ENCODE peak calls at places on chromosomes 1 and 21, in eight cellular contexts. G is RCC 7860, X is kidney glomerular epithelial cell, V is heart left ventricle, D is substantia nigra, K is amniotic stem cell, W is stromal cell of bone marrow, N is heart right ventricle. O is an unnamed sample.

GRCh38 chr1:153404768-153405167 is 11.6 kb upstream of the S100A7A start:
- DNase-seq in G (no peak), X (no peak), V (peak; percentile 76), D (no peak), K (no peak), W (no peak), N (peak; percentile 42), O (peak; percentile 40)

GRCh38 chr21:32426592-32427051 is 14.1 kb downstream of the EVA1C start:
- DNase-seq in G (no peak), X (peak; percentile 18), V (no peak), D (no peak), K (no peak), W (peak; percentile 54), N (no peak), O (no peak)

GRCh38 chr1:204418174-204419063 is 6.8 kb upstream of the PPP1R15B start:
- DNase-seq in G (peak; percentile 61), X (peak; percentile 37), V (no peak), D (no peak), K (no peak), W (no peak), N (no peak), O (no peak)

GRCh38 chr1:41953291-41953690 is 34.6 kb upstream of the HIVEP3 start:
- DNase-seq in G (no peak), X (no peak), V (no peak), D (no peak), K (no peak), W (no peak), N (no peak), O (no peak)

GRCh38 chr1:221076467-221076866 is 197.2 kb downstream of the HLX start:
- DNase-seq in G (no peak), X (no peak), V (no peak), D (no peak), K (no peak), W (no peak), N (no peak), O (no peak)

GRCh38 chr1:109557520-109557919 is 9.1 kb downstream of the GNAI3 start:
- DNase-seq in G (no peak), X (no peak), V (no peak), D (no peak), K (no peak), W (no peak), N (no peak), O (no peak)

GRCh38 chr1:156493749-156494148 is 6.8 kb downstream of the MEF2D start:
- DNase-seq in G (no peak), X (no peak), V (peak; percentile 34), D (no peak), K (no peak), W (no peak), N (no peak), O (no peak)

GRCh38 chr21:41133896-41134522 is 34.0 kb upstream of the BACE2 start:
- DNase-seq in G (peak; percentile 18), X (peak; percentile 51), V (no peak), D (no peak), K (no peak), W (peak; percentile 36), N (no peak), O (no peak)

GRCh38 chr21:45153358-45154318 is 79.3 kb downstream of the ADARB1 start:
- DNase-seq in G (no peak), X (no peak), V (peak; percentile 43), D (no peak), K (no peak), W (no peak), N (no peak), O (no peak)

GRCh38 chr1:204495078-204495753 is 611 bp upstream of the PIK3C2B start:
- DNase-seq in G (no peak), X (no peak), V (no peak), D (no peak), K (no peak), W (no peak), N (no peak), O (no peak)

GRCh38 chr1:210239295-210240155 is 6.9 kb downstream of the SERTAD4 start:
- DNase-seq in G (peak; percentile 60), X (peak; percentile 88), V (no peak), D (no peak), K (peak; percentile 23), W (peak; percentile 71), N (no peak), O (no peak)

GRCh38 chr1:232368821-232369321 is 261.1 kb downstream of the SIPA1L2 start:
- DNase-seq in G (no peak), X (no peak), V (no peak), D (no peak), K (no peak), W (no peak), N (no peak), O (no peak)

GRCh38 chr1:47841356-47841755 is 155.8 kb downstream of the TRABD2B start:
- DNase-seq in G (no peak), X (no peak), V (no peak), D (no peak), K (no peak), W (no peak), N (no peak), O (no peak)

GRCh38 chr1:32798191-32798590 is 19.0 kb downstream of the YARS1 start:
- DNase-seq in G (no peak), X (no peak), V (no peak), D (no peak), K (peak; percentile 71), W (no peak), N (no peak), O (no peak)

GRCh38 chr1:38217316-38217715 is 170.7 kb upstream of the POU3F1 start:
- DNase-seq in G (no peak), X (no peak), V (no peak), D (no peak), K (no peak), W (no peak), N (no peak), O (peak; percentile 25)

GRCh38 chr1:58183286-58183685 is 363.2 kb downstream of the OMA1 start:
- DNase-seq in G (no peak), X (no peak), V (no peak), D (no peak), K (no peak), W (no peak), N (no peak), O (no peak)

GRCh38 chr21:37233551-37234146 is 33.5 kb downstream of the VPS26C start:
- DNase-seq in G (no peak), X (no peak), V (no peak), D (no peak), K (no peak), W (no peak), N (no peak), O (no peak)

GRCh38 chr1:242454262-242455051 is 70.0 kb downstream of the PLD5 start:
- DNase-seq in G (peak; percentile 56), X (peak; percentile 40), V (no peak), D (no peak), K (no peak), W (peak; percentile 13), N (no peak), O (no peak)

GRCh38 chr1:224540535-224540934 is 75.6 kb upstream of the CNIH3 start:
- DNase-seq in G (no peak), X (no peak), V (no peak), D (no peak), K (no peak), W (no peak), N (no peak), O (no peak)

GRCh38 chr1:237309595-237310118 is 267.7 kb downstream of the RYR2 start:
- DNase-seq in G (no peak), X (no peak), V (peak; percentile 58), D (no peak), K (no peak), W (no peak), N (no peak), O (no peak)

GRCh38 chr1:246787781-246788513 is 63.7 kb downstream of the SCCPDH start:
- DNase-seq in G (no peak), X (no peak), V (no peak), D (no peak), K (no peak), W (no peak), N (no peak), O (no peak)

GRCh38 chr1:155128755-155129473 is 1.2 kb downstream of the EFNA1 start:
- DNase-seq in G (peak; percentile 38), X (no peak), V (no peak), D (peak; percentile 14), K (no peak), W (no peak), N (peak; percentile 28), O (peak; percentile 51)

GRCh38 chr1:101284021-101284420 is 47.2 kb downstream of the S1PR1 start:
- DNase-seq in G (no peak), X (no peak), V (no peak), D (no peak), K (no peak), W (no peak), N (no peak), O (no peak)

GRCh38 chr1:17090844-17091243 is 28.4 kb downstream of the PADI2 start:
- DNase-seq in G (peak; percentile 69), X (no peak), V (no peak), D (no peak), K (no peak), W (no peak), N (no peak), O (no peak)

GRCh38 chr1:206690516-206690915 is 5.8 kb downstream of the MAPKAPK2 start:
- DNase-seq in G (no peak), X (no peak), V (peak; percentile 77), D (peak; percentile 61), K (no peak), W (no peak), N (peak; percentile 60), O (peak; percentile 74)

GRCh38 chr21:39523398-39523797 is 71.6 kb downstream of the SH3BGR start:
- DNase-seq in G (no peak), X (no peak), V (no peak), D (no peak), K (no peak), W (peak; percentile 8), N (no peak), O (peak; percentile 40)

GRCh38 chr1:197463142-197463541 is 195.1 kb downstream of the CRB1 start:
- DNase-seq in G (no peak), X (no peak), V (no peak), D (no peak), K (no peak), W (no peak), N (no peak), O (no peak)

GRCh38 chr1:183982172-183982963 is 55.2 kb downstream of the COLGALT2 start:
- DNase-seq in G (no peak), X (no peak), V (no peak), D (no peak), K (no peak), W (no peak), N (no peak), O (no peak)

GRCh38 chr1:154774175-154774855 is 95.8 kb downstream of the KCNN3 start:
- DNase-seq in G (no peak), X (no peak), V (no peak), D (no peak), K (no peak), W (no peak), N (no peak), O (no peak)

GRCh38 chr1:8847990-8848389 is 30.5 kb downstream of the ENO1 start:
- DNase-seq in G (no peak), X (no peak), V (no peak), D (no peak), K (no peak), W (no peak), N (no peak), O (no peak)

GRCh38 chr1:111598534-111598933 is 21.1 kb upstream of the RAP1A start:
- DNase-seq in G (no peak), X (no peak), V (no peak), D (no peak), K (no peak), W (no peak), N (no peak), O (no peak)

GRCh38 chr1:93625582-93626327 is 55.9 kb downstream of the BCAR3 start:
- DNase-seq in G (peak; percentile 42), X (peak; percentile 41), V (no peak), D (no peak), K (peak; percentile 41), W (no peak), N (no peak), O (no peak)

GRCh38 chr1:210301254-210301955 is 27.3 kb upstream of the HHAT start:
- DNase-seq in G (no peak), X (no peak), V (no peak), D (no peak), K (no peak), W (no peak), N (no peak), O (no peak)

GRCh38 chr21:42047821-42048613 is 23.1 kb upstream of the UMODL1 start:
- DNase-seq in G (peak; percentile 80), X (peak; percentile 69), V (no peak), D (peak; percentile 38), K (peak; percentile 68), W (peak; percentile 98), N (no peak), O (no peak)

O was measured in left ventricle myocardium inferior.